ENCODE peak calls at places on chromosome 1, in four cellular contexts. A, C, O and M are unnamed samples.

GRCh38 chr1:46223472-46223943 is 20.4 kb downstream of the LURAP1 start:
- DNase-seq in C (peak; percentile 80), A (peak; percentile 60), O (peak; percentile 93), M (peak; percentile 92)

GRCh38 chr1:98981917-98982513 is 22.6 kb downstream of the PLPPR5 start:
- DNase-seq in O (peak; percentile 36), C (no peak), A (no peak), M (no peak)

GRCh38 chr1:182602945-182603645 is 1.1 kb downstream of the RGS16 start:
- DNase-seq in C (no peak), A (peak; percentile 45), O (no peak), M (no peak)

GRCh38 chr1:182359645-182360044 is 31.9 kb downstream of the GLUL start:
- DNase-seq in O (no peak), A (no peak), C (no peak), M (no peak)

GRCh38 chr1:198656500-198656932 is 17.7 kb downstream of the PTPRC start:
- DNase-seq in O (peak; percentile 16), A (peak; percentile 62), C (no peak), M (peak; percentile 87)

GRCh38 chr1:67162954-67163353 is 3.3 kb upstream of the IL23R start:
- DNase-seq in A (peak; percentile 70), O (no peak), C (no peak), M (peak; percentile 44)

GRCh38 chr1:115041654-115042053 is 12.0 kb downstream of the TSHB start:
- DNase-seq in C (no peak), A (no peak), O (peak; percentile 7), M (peak; percentile 9)

GRCh38 chr1:162416909-162417308 is 5.0 kb upstream of the SH2D1B start:
- DNase-seq in A (no peak), C (no peak), O (no peak), M (no peak)

GRCh38 chr1:86068841-86069756 is 87.5 kb downstream of the COL24A1 start:
- DNase-seq in A (no peak), C (no peak), O (peak; percentile 20), M (peak; percentile 12)

GRCh38 chr1:46152021-46152420 is 19.6 kb upstream of the PIK3R3 start:
- DNase-seq in C (no peak), O (peak; percentile 41), A (no peak), M (no peak)

GRCh38 chr1:186094170-186094569 is 280.9 kb downstream of the TPR start:
- DNase-seq in A (no peak), C (no peak), O (peak; percentile 48), M (no peak)

GRCh38 chr1:51535006-51535592 is 16.0 kb upstream of the EPS15 start:
- DNase-seq in C (peak; percentile 51), O (peak; percentile 91), A (peak; percentile 39), M (peak; percentile 77)

GRCh38 chr1:165408518-165408917 is 36.4 kb downstream of the RXRG start:
- DNase-seq in A (no peak), O (peak; percentile 26), C (peak; percentile 14), M (peak; percentile 87)